ENCODE peak calls at places on chromosome 9, in seven cellular contexts. O is left ventricle myocardium inferior, N is iPS DF 6.9, L is H9, F is tibial nerve, U is right atrium auricular region, D is NT2/D1. M is an unnamed sample.

GRCh38 chr9:22079873-22080341 is 70.8 kb upstream of the CDKN2B start:
- DNase-seq in O (no peak), N (no peak), L (no peak), F (peak; percentile 45), U (peak; percentile 67), D (no peak), M (no peak)

GRCh38 chr9:120439147-120439546 is 140.8 kb downstream of the CDK5RAP2 start:
- DNase-seq in O (no peak), N (peak; percentile 31), L (peak; percentile 61), F (no peak), U (no peak), D (peak; percentile 11), M (no peak)

GRCh38 chr9:121267689-121268597 is at the start of gene GSN:
- DNase-seq in O (peak; percentile 89), N (no peak), L (peak; percentile 85), F (peak; percentile 82), U (no peak), D (no peak), M (peak; percentile 19)

GRCh38 chr9:38060688-38061087 is 8.3 kb downstream of the SHB start:
- DNase-seq in O (no peak), N (no peak), L (no peak), F (no peak), U (no peak), D (no peak), M (no peak)

GRCh38 chr9:94746541-94747505 is 20.3 kb downstream of the AOPEP start:
- DNase-seq in O (no peak), N (no peak), L (no peak), F (no peak), U (no peak), D (no peak), M (no peak)

GRCh38 chr9:36803951-36804350 is 230.1 kb downstream of the PAX5 start:
- DNase-seq in O (no peak), N (no peak), L (no peak), F (no peak), U (no peak), D (no peak), M (no peak)

GRCh38 chr9:71783120-71783523 is 14.8 kb upstream of the CEMIP2 start:
- DNase-seq in O (no peak), N (no peak), L (peak; percentile 38), F (no peak), U (no peak), D (no peak), M (peak; percentile 66)

GRCh38 chr9:77707696-77708095 is 59.6 kb upstream of the GNA14 start:
- DNase-seq in O (peak; percentile 51), N (no peak), L (no peak), F (peak; percentile 53), U (peak; percentile 84), D (no peak), M (no peak)

GRCh38 chr9:113992276-113992951 is 85.7 kb downstream of the AMBP start:
- DNase-seq in O (peak; percentile 81), N (no peak), L (no peak), F (no peak), U (no peak), D (no peak), M (no peak)

GRCh38 chr9:35990155-35990554 is 32.2 kb upstream of the OR2S2 start:
- DNase-seq in O (no peak), N (no peak), L (no peak), F (no peak), U (no peak), D (no peak), M (no peak)

GRCh38 chr9:137607141-137607857 is 1.8 kb downstream of the ARRDC1 start:
- DNase-seq in O (no peak), N (no peak), L (no peak), F (no peak), U (no peak), D (no peak), M (no peak)

GRCh38 chr9:82271099-82271498 is 282.5 kb downstream of the SPATA31D1 start:
- DNase-seq in O (no peak), N (no peak), L (no peak), F (no peak), U (no peak), D (no peak), M (no peak)

GRCh38 chr9:88747768-88748167 is 212.8 kb downstream of the NXNL2 start:
- DNase-seq in O (peak; percentile 28), N (no peak), L (peak; percentile 62), F (peak; percentile 28), U (peak; percentile 84), D (peak; percentile 77), M (no peak)

GRCh38 chr9:91036826-91037510 is 235.3 kb downstream of the SYK start:
- DNase-seq in O (peak; percentile 75), N (peak; percentile 43), L (peak; percentile 78), F (peak; percentile 77), U (peak; percentile 90), D (peak; percentile 57), M (no peak)

GRCh38 chr9:70420267-70421019 is 6.0 kb upstream of the KLF9 start:
- DNase-seq in O (peak; percentile 96), N (no peak), L (peak; percentile 87), F (peak; percentile 96), U (peak; percentile 97), D (peak; percentile 62), M (peak; percentile 46)

GRCh38 chr9:27248702-27249101 is 48.2 kb downstream of the EQTN start:
- DNase-seq in O (no peak), N (no peak), L (no peak), F (no peak), U (no peak), D (no peak), M (no peak)

GRCh38 chr9:91953723-91954122 is 3.7 kb upstream of the ROR2 start:
- DNase-seq in O (no peak), N (no peak), L (no peak), F (no peak), U (no peak), D (no peak), M (no peak)

GRCh38 chr9:135810806-135811575 is 96.4 kb downstream of the CAMSAP1 start:
- DNase-seq in O (no peak), N (no peak), L (no peak), F (peak; percentile 15), U (no peak), D (no peak), M (no peak)

GRCh38 chr9:73179594-73179993 is 27.9 kb downstream of the ANXA1 start:
- DNase-seq in O (no peak), N (no peak), L (no peak), F (no peak), U (no peak), D (no peak), M (no peak)

GRCh38 chr9:137211532-137211931 is 6.0 kb downstream of the NDOR1 start:
- DNase-seq in O (no peak), N (no peak), L (no peak), F (no peak), U (no peak), D (no peak), M (no peak)

GRCh38 chr9:83920469-83920941 is 727 bp downstream of the KIF27 start:
- DNase-seq in O (no peak), N (peak; percentile 5), L (no peak), F (peak; percentile 20), U (no peak), D (peak; percentile 62), M (no peak)

GRCh38 chr9:518540-518939 is 303.9 kb downstream of the DOCK8 start:
- DNase-seq in O (no peak), N (no peak), L (no peak), F (no peak), U (no peak), D (no peak), M (no peak)

GRCh38 chr9:515665-516064 is 301.0 kb downstream of the DOCK8 start:
- DNase-seq in O (no peak), N (no peak), L (no peak), F (no peak), U (no peak), D (no peak), M (no peak)

GRCh38 chr9:517993-518392 is 303.3 kb downstream of the DOCK8 start:
- DNase-seq in O (no peak), N (no peak), L (no peak), F (no peak), U (no peak), D (no peak), M (no peak)

DNA sequence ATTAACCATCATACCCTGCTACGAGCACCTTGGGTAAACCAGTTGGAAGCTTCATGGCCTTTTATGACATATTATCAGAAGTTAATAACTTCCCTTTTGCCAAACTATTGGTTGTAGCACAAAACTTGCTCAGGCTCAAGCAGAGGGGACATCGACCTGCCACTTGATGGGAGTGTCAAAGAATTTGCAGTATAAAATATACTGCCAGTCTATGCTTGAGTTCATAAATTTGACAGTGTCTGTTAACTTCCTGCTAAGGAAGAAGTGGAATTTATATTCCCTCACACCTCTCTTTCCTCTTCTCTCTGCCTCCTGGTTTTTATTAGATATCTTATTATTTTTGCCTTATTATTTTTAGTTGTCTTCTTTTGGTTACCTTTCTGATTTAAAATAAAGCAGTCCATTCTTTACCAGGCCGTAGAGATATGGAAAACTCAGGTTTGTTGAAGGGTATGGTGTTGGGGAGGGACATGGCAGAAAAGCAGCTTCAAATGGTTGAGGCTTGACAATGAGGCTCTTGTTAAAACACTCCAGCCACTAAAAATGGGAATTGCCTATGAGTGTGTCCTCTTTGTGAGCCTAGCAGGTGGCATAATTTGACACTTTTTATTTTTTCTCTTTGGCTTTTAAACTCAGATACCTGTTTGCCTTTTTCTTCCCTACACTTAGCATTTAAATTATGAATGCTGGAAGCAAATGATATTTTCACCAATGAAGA is 298.0 kb downstream of the DOCK8 start:
- DNase-seq in O (no peak), N (no peak), L (no peak), F (no peak), U (no peak), D (no peak), M (no peak)
- H3K9me3 ChIP-seq in O (no peaks in the 10 kb centered on the region), N (no peaks in the 10 kb centered on the region), L (no peaks in the 10 kb centered on the region), F (no peaks in the 10 kb centered on the region), U (no peaks in the 10 kb centered on the region), D (no peaks in the 10 kb centered on the region), M (no peaks in the 10 kb centered on the region)

GRCh38 chr9:92982130-92982529 is 34.8 kb downstream of the FGD3 start:
- DNase-seq in O (no peak), N (no peak), L (no peak), F (no peak), U (no peak), D (no peak), M (no peak)
- H3K9me3 ChIP-seq in O (peaks cover 23% of the 10 kb centered on the region), N (no peaks in the 10 kb centered on the region), L (peaks cover 33% of the 10 kb centered on the region), F (no peaks in the 10 kb centered on the region), U (no peaks in the 10 kb centered on the region), D (peaks cover 78% of the 10 kb centered on the region), M (no peaks in the 10 kb centered on the region)

GRCh38 chr9:123201083-123201482 is 67.3 kb downstream of the STRBP start:
- DNase-seq in O (no peak), N (no peak), L (no peak), F (no peak), U (no peak), D (no peak), M (no peak)
- H3K9me3 ChIP-seq in O (no peaks in the 10 kb centered on the region), N (no peaks in the 10 kb centered on the region), L (no peaks in the 10 kb centered on the region), F (no peaks in the 10 kb centered on the region), U (no peaks in the 10 kb centered on the region), D (no peaks in the 10 kb centered on the region), M (no peaks in the 10 kb centered on the region)

DNA sequence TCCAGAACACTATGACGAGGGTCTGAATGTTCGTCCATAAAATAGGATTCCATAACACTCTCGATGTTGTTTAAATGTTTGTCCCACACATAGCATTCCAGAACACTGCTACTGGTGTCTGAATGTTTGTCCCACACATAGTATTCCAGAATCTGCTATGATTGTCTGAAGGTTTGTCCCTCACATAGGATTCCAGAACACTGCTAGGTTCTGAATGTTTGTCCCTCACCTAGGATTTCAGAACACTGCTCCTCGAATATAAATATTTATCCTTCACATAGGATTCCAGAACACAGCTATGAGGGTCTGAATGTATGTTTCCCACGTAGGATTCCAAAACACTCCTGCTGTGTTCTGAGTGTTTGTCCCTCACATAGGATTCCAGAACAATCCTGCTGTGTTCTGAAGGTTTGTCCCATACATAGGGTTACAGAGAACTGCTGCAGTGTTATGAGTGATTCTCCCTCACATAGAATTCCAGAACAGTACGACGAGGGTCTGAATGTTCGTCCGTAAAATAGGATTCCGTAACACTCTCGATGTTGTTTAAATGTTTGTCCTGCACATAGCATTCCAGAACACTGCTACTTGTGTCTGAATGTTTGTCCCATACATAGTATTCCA is 215.3 kb downstream of the FOXD4L6 start:
- DNase-seq in O (no peak), N (no peak), L (no peak), F (no peak), U (no peak), D (no peak), M (no peak)
- H3K9me3 ChIP-seq in O (peaks cover 96% of the 10 kb centered on the region), N (peaks cover 14% of the 10 kb centered on the region), L (peaks cover 80% of the 10 kb centered on the region), F (peaks cover 3% of the 10 kb centered on the region), U (peaks cover 32% of the 10 kb centered on the region), D (peaks cover 64% of the 10 kb centered on the region), M (peaks cover 62% of the 10 kb centered on the region)